ENCODE peak calls at places on chromosomes 5 and 9, in seven cellular contexts. V is IMR-90, D is neuronal stem cell, W is mesendoderm, C is trophoblast cell, B is H1, O is mesenchymal stem cell. G is an unnamed sample. For H3K4me1, the result is how much of the 10 kb centered on the place peaks cover.

GRCh38 chr9:116596646-116597045 is 90.5 kb upstream of the TRIM32 start:
- DNase-seq in V (no peak), D (no peak), W (peak), C (no peak), B (no peak), O (no peak), G (no peak)

GRCh38 chr9:75169623-75170022 is 81.3 kb downstream of the OSTF1 start:
- DNase-seq in V (no peak), D (no peak), W (peak), C (peak), B (no peak), O (no peak), G (no peak)

GRCh38 chr5:91632871-91633270 is 249.8 kb upstream of the ARRDC3 start:
- DNase-seq in V (no peak), D (peak), W (peak), C (no peak), B (no peak), O (no peak), G (no peak)

GRCh38 chr9:90801175-90801506 is 478 bp upstream of the SYK start:
- DNase-seq in V (no peak), D (no peak), W (no peak), C (no peak), B (no peak), O (no peak), G (no peak)

GRCh38 chr9:123481209-123481865 is 125.3 kb downstream of the CRB2 start:
- DNase-seq in V (no peak), D (no peak), W (no peak), C (no peak), B (no peak), O (no peak), G (no peak)

GRCh38 chr9:132572921-132573320 is 9.5 kb upstream of the BARHL1 start:
- DNase-seq in V (no peak), D (no peak), W (peak), C (no peak), B (no peak), O (no peak), G (peak)

GRCh38 chr9:87201316-87201715 is 254.0 kb upstream of the GAS1 start:
- DNase-seq in V (peak), D (no peak), W (no peak), C (no peak), B (no peak), O (peak), G (no peak)

GRCh38 chr9:70412678-70413426 is 1.6 kb downstream of the KLF9 start:
- DNase-seq in V (peak), D (no peak), W (peak), C (peak), B (peak), O (peak), G (peak)

GRCh38 chr9:129570450-129571297 is 50.2 kb downstream of the C9orf50 start:
- DNase-seq in V (peak), D (no peak), W (peak), C (no peak), B (peak), O (peak), G (peak)

GRCh38 chr5:107867266-107867665 is 196.5 kb upstream of the EFNA5 start:
- DNase-seq in V (peak), D (no peak), W (no peak), C (no peak), B (no peak), O (no peak), G (no peak)

GRCh38 chr9:133133680-133134418 is 12.8 kb upstream of the RALGDS start:
- DNase-seq in V (peak), D (no peak), W (peak), C (peak), B (no peak), O (peak), G (peak)

GRCh38 chr5:135714126-135714894 is 120.2 kb upstream of the SLC25A48 start:
- DNase-seq in V (no peak), D (no peak), W (no peak), C (no peak), B (no peak), O (peak), G (no peak)

GRCh38 chr5:126099077-126099476 is 324.1 kb upstream of the GRAMD2B start:
- DNase-seq in V (no peak), D (no peak), W (no peak), C (no peak), B (no peak), O (no peak), G (no peak)

GRCh38 chr9:5714501-5715401 is 85.8 kb downstream of the RIC1 start:
- DNase-seq in V (peak), D (no peak), W (peak), C (peak), B (no peak), O (peak), G (no peak)

GRCh38 chr9:133443982-133444381 is 15.8 kb upstream of the CACFD1 start:
- DNase-seq in V (peak), D (no peak), W (no peak), C (no peak), B (no peak), O (no peak), G (no peak)

GRCh38 chr9:97293207-97293721 is 14.2 kb upstream of the CCDC180 start:
- DNase-seq in V (peak), D (no peak), W (peak), C (no peak), B (no peak), O (peak), G (no peak)

GRCh38 chr9:18726546-18726945 is 252.6 kb downstream of the ADAMTSL1 start:
- DNase-seq in V (peak), D (no peak), W (no peak), C (no peak), B (no peak), O (peak), G (no peak)

GRCh38 chr9:127129073-127129717 is 6.8 kb upstream of the ANGPTL2 start:
- DNase-seq in V (no peak), D (no peak), W (peak), C (no peak), B (no peak), O (no peak), G (no peak)

GRCh38 chr9:91949946-91950664 is at the start of gene ROR2:
- DNase-seq in V (peak), D (peak), W (peak), C (no peak), B (peak), O (peak), G (peak)

GRCh38 chr9:105360344-105360743 is 87.5 kb upstream of the FSD1L start:
- DNase-seq in V (no peak), D (no peak), W (peak), C (no peak), B (no peak), O (no peak), G (no peak)

GRCh38 chr9:18707078-18707477 is 233.1 kb downstream of the ADAMTSL1 start:
- DNase-seq in V (peak), D (no peak), W (no peak), C (no peak), B (no peak), O (no peak), G (no peak)

GRCh38 chr9:87428659-87429058 is 69.0 kb upstream of the DAPK1 start:
- DNase-seq in V (no peak), D (no peak), W (no peak), C (peak), B (no peak), O (no peak), G (no peak)

GRCh38 chr9:35651964-35652828 is 1.5 kb upstream of the SIT1 start:
- DNase-seq in V (peak), D (no peak), W (no peak), C (peak), B (no peak), O (peak), G (no peak)

GRCh38 chr5:98749046-98749445 is 24.4 kb upstream of the RGMB start:
- DNase-seq in V (no peak), D (no peak), W (no peak), C (no peak), B (no peak), O (no peak), G (no peak)

GRCh38 chr5:149181702-149182101 is 40.4 kb downstream of the ABLIM3 start:
- DNase-seq in V (peak), D (no peak), W (no peak), C (no peak), B (no peak), O (peak), G (no peak)

GRCh38 chr5:5524327-5524726 is 101.8 kb downstream of the ICE1 start:
- DNase-seq in V (no peak), D (no peak), W (no peak), C (no peak), B (no peak), O (no peak), G (no peak)

GRCh38 chr9:30504502-30504905 is 1879.9 kb upstream of the ACO1 start:
- DNase-seq in V (no peak), D (no peak), W (no peak), C (no peak), B (no peak), O (no peak), G (no peak)

GRCh38 chr9:64773491-64773931 is 511.5 kb downstream of the FOXD4L5 start:
- DNase-seq in V (no peak), D (peak), W (peak), C (no peak), B (no peak), O (peak), G (peak)

GRCh38 chr5:37869221-37869620 is 29.4 kb upstream of the GDNF start:
- DNase-seq in V (peak), D (no peak), W (no peak), C (no peak), B (no peak), O (no peak), G (no peak)

GRCh38 chr5:39671421-39672110 is 246.8 kb upstream of the DAB2 start:
- DNase-seq in V (no peak), D (no peak), W (no peak), C (no peak), B (no peak), O (no peak), G (no peak)

GRCh38 chr5:144201578-144201977 is 30.9 kb downstream of the KCTD16 start:
- DNase-seq in V (no peak), D (no peak), W (no peak), C (no peak), B (no peak), O (peak), G (no peak)

GRCh38 chr5:144203750-144204596 is 33.3 kb downstream of the KCTD16 start:
- DNase-seq in V (peak), D (peak), W (peak), C (peak), B (peak), O (peak), G (peak)

GRCh38 chr5:144202725-144203124 is 32.1 kb downstream of the KCTD16 start:
- DNase-seq in V (no peak), D (no peak), W (no peak), C (peak), B (no peak), O (no peak), G (no peak)

GRCh38 chr5:144205141-144205551 is 34.5 kb downstream of the KCTD16 start:
- DNase-seq in V (peak), D (no peak), W (peak), C (no peak), B (peak), O (peak), G (peak)

GRCh38 chr5:144202072-144202471 is 31.4 kb downstream of the KCTD16 start:
- DNase-seq in V (no peak), D (no peak), W (no peak), C (no peak), B (no peak), O (peak), G (no peak)
- H2AK5ac ChIP-seq in V (no peak), D (no peak), W (no peak), C (no peak), B (no peak), O (peak), G (no peak)

GRCh38 chr9:130920233-130920632 is 18.8 kb downstream of the FIBCD1 start:
- DNase-seq in V (no peak), D (no peak), W (no peak), C (no peak), B (no peak), O (no peak), G (no peak)
- H3K4me1 ChIP-seq in V (under half), D (under half), W (under half), C (under half), B (under half), O (under half), G (under half)

GRCh38 chr5:134003957-134004625 is 684 bp downstream of the VDAC1 start:
- DNase-seq in V (peak), D (peak), W (peak), C (peak), B (no peak), O (peak), G (no peak)

GRCh38 chr5:134000116-134000515 is 4.7 kb downstream of the VDAC1 start:
- DNase-seq in V (no peak), D (no peak), W (no peak), C (no peak), B (no peak), O (peak), G (no peak)

GRCh38 chr5:134000696-134001453 is 3.9 kb downstream of the VDAC1 start:
- DNase-seq in V (no peak), D (no peak), W (no peak), C (no peak), B (no peak), O (no peak), G (no peak)

GRCh38 chr5:134003064-134003956 is 1.5 kb downstream of the VDAC1 start:
- DNase-seq in V (no peak), D (no peak), W (no peak), C (no peak), B (no peak), O (no peak), G (no peak)

DNA sequence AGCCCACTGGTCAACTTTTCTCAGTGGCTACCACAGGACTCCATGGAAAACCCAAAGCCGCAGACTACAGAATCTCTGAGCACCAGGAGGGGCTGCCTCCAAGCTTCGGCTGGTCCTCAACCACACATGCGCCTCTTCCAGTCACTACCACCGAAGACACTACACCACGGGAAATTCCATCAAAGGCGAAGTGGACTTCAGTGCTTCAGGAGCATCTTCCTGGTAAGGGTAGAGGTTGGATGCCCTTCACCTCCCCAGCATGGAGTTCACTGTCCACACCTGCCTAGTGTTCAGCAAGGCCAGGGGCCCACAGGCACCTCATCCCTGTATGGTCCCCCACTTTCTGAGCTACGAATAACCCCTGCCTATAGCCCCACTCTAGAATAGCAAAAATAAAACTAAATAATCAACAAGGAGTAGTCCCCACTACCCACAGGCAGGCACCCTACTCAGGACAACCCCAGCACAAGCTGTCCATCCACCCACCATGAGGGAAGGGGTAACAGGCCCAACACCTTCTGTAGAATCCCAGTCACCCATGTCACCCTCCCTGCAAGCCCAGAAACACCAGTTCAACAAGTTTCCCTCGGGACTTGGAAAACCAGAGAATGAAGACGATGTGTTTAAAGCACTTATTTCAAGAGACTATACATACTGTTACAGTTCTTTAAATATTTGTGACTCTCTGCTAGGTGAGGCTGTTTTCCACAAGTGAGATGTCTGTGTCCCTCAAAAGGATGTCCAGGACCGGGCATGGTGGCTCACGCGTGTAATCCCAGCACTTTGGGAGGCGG is 2.6 kb downstream of the VDAC1 start:
- DNase-seq in V (no peak), D (no peak), W (no peak), C (no peak), B (no peak), O (no peak), G (no peak)
- H2AK5ac ChIP-seq in V (peak), D (no peak), W (no peak), C (no peak), B (no peak), O (no peak), G (no peak)

GRCh38 chr5:133121611-133122150 is 69.9 kb downstream of the HSPA4 start:
- DNase-seq in V (no peak), D (no peak), W (no peak), C (no peak), B (no peak), O (no peak), G (no peak)
- H3K4me1 ChIP-seq in V (under half), D (under half), W (under half), C (under half), B (under half), O (under half), G (under half)

GRCh38 chr9:78044886-78045285 is 13.3 kb upstream of the GNAQ start:
- DNase-seq in V (no peak), D (no peak), W (no peak), C (no peak), B (no peak), O (no peak), G (no peak)

GRCh38 chr9:78041971-78042370 is 10.4 kb upstream of the GNAQ start:
- DNase-seq in V (no peak), D (no peak), W (no peak), C (no peak), B (no peak), O (no peak), G (no peak)

GRCh38 chr9:78047106-78047505 is 15.5 kb upstream of the GNAQ start:
- DNase-seq in V (no peak), D (no peak), W (no peak), C (no peak), B (no peak), O (no peak), G (no peak)

GRCh38 chr9:78046120-78046519 is 14.5 kb upstream of the GNAQ start:
- DNase-seq in V (no peak), D (no peak), W (no peak), C (no peak), B (no peak), O (no peak), G (no peak)

DNA sequence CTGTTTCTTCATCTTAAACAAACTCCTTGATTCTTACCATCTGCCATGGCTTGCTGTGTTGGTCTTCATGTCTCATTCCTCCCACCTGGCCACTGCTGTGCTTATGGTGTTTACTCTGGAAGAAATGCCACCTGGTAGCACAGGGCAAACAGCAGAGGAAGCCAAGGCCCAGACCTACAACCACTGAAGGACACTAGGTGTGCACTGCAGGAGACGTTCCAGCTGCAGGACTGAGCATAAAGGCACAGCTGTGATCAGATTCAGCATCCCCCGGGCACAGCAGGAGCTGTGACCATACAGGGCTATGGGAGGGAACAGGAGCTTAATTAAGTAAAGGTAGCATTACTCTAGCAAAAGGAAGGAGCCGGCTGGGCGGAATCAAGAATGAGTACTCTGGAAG is 12.6 kb upstream of the GNAQ start:
- DNase-seq in V (no peak), D (no peak), W (no peak), C (no peak), B (no peak), O (no peak), G (no peak)
- H2AK5ac ChIP-seq in V (no peak), D (no peak), W (no peak), C (no peak), B (no peak), O (no peak), G (no peak)

GRCh38 chr5:159440235-159440634 is 109.9 kb upstream of the IL12B start:
- DNase-seq in V (no peak), D (no peak), W (no peak), C (no peak), B (no peak), O (no peak), G (peak)
- H3K4me1 ChIP-seq in V (under half), D (under half), W (under half), C (under half), B (under half), O (under half), G (under half)

GRCh38 chr5:33774323-33774722 is 117.5 kb downstream of the ADAMTS12 start:
- DNase-seq in V (no peak), D (no peak), W (no peak), C (no peak), B (no peak), O (no peak), G (no peak)

GRCh38 chr5:33769968-33770367 is 121.8 kb downstream of the ADAMTS12 start:
- DNase-seq in V (no peak), D (no peak), W (no peak), C (no peak), B (no peak), O (no peak), G (no peak)

GRCh38 chr5:33776151-33776550 is 115.6 kb downstream of the ADAMTS12 start:
- DNase-seq in V (no peak), D (no peak), W (no peak), C (no peak), B (no peak), O (no peak), G (no peak)

GRCh38 chr5:33772276-33772990 is 119.4 kb downstream of the ADAMTS12 start:
- DNase-seq in V (peak), D (no peak), W (no peak), C (no peak), B (no peak), O (peak), G (no peak)
- H2AK5ac ChIP-seq in V (peak), D (no peak), W (no peak), C (no peak), B (no peak), O (peak), G (no peak)

DNA sequence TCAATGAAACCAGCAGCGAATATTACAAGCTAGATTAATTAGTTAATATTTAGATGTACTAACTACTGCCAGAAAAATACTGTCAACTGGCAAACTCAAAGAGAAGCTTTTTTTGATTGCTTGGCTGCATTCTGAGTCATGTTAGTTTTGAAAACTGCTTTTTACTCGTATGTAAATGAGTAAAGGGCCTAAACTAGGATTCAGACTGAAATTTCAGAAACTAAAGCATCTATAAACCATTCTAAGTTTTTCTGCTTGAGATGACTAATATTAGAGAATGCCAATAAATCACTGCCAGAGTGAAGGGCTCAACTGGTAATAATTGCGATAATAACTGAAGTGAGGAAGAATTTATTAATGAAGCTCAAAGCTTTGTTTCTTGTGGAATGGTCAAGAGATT is 7.0 kb upstream of the PCA3 start:
- DNase-seq in V (no peak), D (no peak), W (no peak), C (no peak), B (no peak), O (no peak), G (no peak)
- H3K4me1 ChIP-seq in V (under half), D (under half), W (under half), C (under half), B (under half), O (under half), G (under half)

G was measured in H9.